ENCODE peak calls at places on chromosomes 1 and 21, in four cellular contexts. One of them, this sample, is unnamed.

GRCh38 chr1:61387829-61388228 is 305.5 kb downstream of the NFIA start:
- DNase-seq in OCI-LY7: no peak
- DNase-seq in neuronal stem cell: no peak
- DNase-seq in hepatocyte: no peak
- DNase-seq in this sample: no peak

GRCh38 chr1:48109390-48110009 is 112.3 kb upstream of the TRABD2B start:
- DNase-seq in neuronal stem cell: peak; percentile 51
- DNase-seq in OCI-LY7: peak; percentile 49
- DNase-seq in hepatocyte: peak; percentile 78
- DNase-seq in this sample: peak; percentile 23

GRCh38 chr1:2194319-2194897 is at the start of gene FAAP20:
- DNase-seq in neuronal stem cell: no peak
- DNase-seq in hepatocyte: peak; percentile 90
- DNase-seq in OCI-LY7: peak; percentile 82
- DNase-seq in this sample: peak; percentile 67

GRCh38 chr1:100622037-100622436 is 84.1 kb downstream of the GPR88 start:
- DNase-seq in OCI-LY7: no peak
- DNase-seq in hepatocyte: peak; percentile 36
- DNase-seq in neuronal stem cell: no peak
- DNase-seq in this sample: no peak

GRCh38 chr1:187624812-187625542 is 796.2 kb downstream of the PLA2G4A start:
- DNase-seq in hepatocyte: no peak
- DNase-seq in OCI-LY7: no peak
- DNase-seq in neuronal stem cell: no peak
- DNase-seq in this sample: peak; percentile 89

GRCh38 chr21:45455321-45456013 is 50.5 kb downstream of the COL18A1 start:
- DNase-seq in hepatocyte: no peak
- DNase-seq in neuronal stem cell: no peak
- DNase-seq in OCI-LY7: no peak
- DNase-seq in this sample: no peak

GRCh38 chr1:234886081-234886874 is 242.4 kb downstream of the TOMM20 start:
- DNase-seq in neuronal stem cell: no peak
- DNase-seq in hepatocyte: no peak
- DNase-seq in OCI-LY7: no peak
- DNase-seq in this sample: no peak

GRCh38 chr1:66331641-66332523 is 202.1 kb upstream of the SGIP1 start:
- DNase-seq in neuronal stem cell: peak; percentile 43
- DNase-seq in hepatocyte: peak; percentile 64
- DNase-seq in OCI-LY7: peak; percentile 61
- DNase-seq in this sample: peak; percentile 50

GRCh38 chr1:154716012-154716411 is 108.0 kb upstream of the ADAR start:
- DNase-seq in neuronal stem cell: no peak
- DNase-seq in hepatocyte: no peak
- DNase-seq in OCI-LY7: no peak
- DNase-seq in this sample: no peak

GRCh38 chr1:944341-945325 is 14.4 kb downstream of the NOC2L start:
- DNase-seq in hepatocyte: no peak
- DNase-seq in neuronal stem cell: no peak
- DNase-seq in OCI-LY7: no peak
- DNase-seq in this sample: no peak

GRCh38 chr1:226674892-226675719 is 64.0 kb downstream of the ITPKB start:
- DNase-seq in hepatocyte: no peak
- DNase-seq in neuronal stem cell: no peak
- DNase-seq in OCI-LY7: peak; percentile 97
- DNase-seq in this sample: no peak

GRCh38 chr21:44391345-44392091 is 38.1 kb downstream of the TRPM2 start:
- DNase-seq in neuronal stem cell: no peak
- DNase-seq in OCI-LY7: peak; percentile 18
- DNase-seq in hepatocyte: no peak
- DNase-seq in this sample: no peak

GRCh38 chr1:22323141-22323845 is 128.4 kb upstream of the ZBTB40 start:
- DNase-seq in hepatocyte: no peak
- DNase-seq in neuronal stem cell: no peak
- DNase-seq in OCI-LY7: no peak
- DNase-seq in this sample: no peak

GRCh38 chr1:93516164-93516563 is 68.2 kb downstream of the FNBP1L start:
- DNase-seq in neuronal stem cell: no peak
- DNase-seq in hepatocyte: no peak
- DNase-seq in OCI-LY7: no peak
- DNase-seq in this sample: no peak

GRCh38 chr1:111174070-111174469 is 26.4 kb downstream of the DENND2D start:
- DNase-seq in OCI-LY7: no peak
- DNase-seq in neuronal stem cell: no peak
- DNase-seq in hepatocyte: no peak
- DNase-seq in this sample: no peak

GRCh38 chr1:3132685-3133084 is 63.7 kb downstream of the PRDM16 start:
- DNase-seq in neuronal stem cell: no peak
- DNase-seq in hepatocyte: no peak
- DNase-seq in OCI-LY7: no peak
- DNase-seq in this sample: no peak

GRCh38 chr1:235999259-235999925 is 65.5 kb downstream of the NID1 start:
- DNase-seq in neuronal stem cell: no peak
- DNase-seq in OCI-LY7: no peak
- DNase-seq in hepatocyte: no peak
- DNase-seq in this sample: no peak

GRCh38 chr1:226601456-226601855 is 52.9 kb downstream of the STUM start:
- DNase-seq in OCI-LY7: no peak
- DNase-seq in hepatocyte: no peak
- DNase-seq in neuronal stem cell: no peak
- DNase-seq in this sample: no peak

GRCh38 chr1:181669209-181669608 is 185.9 kb downstream of the CACNA1E start:
- DNase-seq in neuronal stem cell: no peak
- DNase-seq in hepatocyte: no peak
- DNase-seq in OCI-LY7: no peak
- DNase-seq in this sample: no peak

GRCh38 chr1:24389231-24389678 is 24.3 kb downstream of the STPG1 start:
- DNase-seq in hepatocyte: no peak
- DNase-seq in neuronal stem cell: no peak
- DNase-seq in OCI-LY7: no peak
- DNase-seq in this sample: no peak

GRCh38 chr1:187051618-187052232 is 223.0 kb downstream of the PLA2G4A start:
- DNase-seq in neuronal stem cell: peak; percentile 42
- DNase-seq in OCI-LY7: peak; percentile 63
- DNase-seq in hepatocyte: peak; percentile 57
- DNase-seq in this sample: peak; percentile 52

GRCh38 chr1:193312432-193312831 is 126.0 kb upstream of the B3GALT2 start:
- DNase-seq in neuronal stem cell: no peak
- DNase-seq in OCI-LY7: no peak
- DNase-seq in hepatocyte: no peak
- DNase-seq in this sample: no peak

GRCh38 chr1:68330391-68330790 is 98.1 kb upstream of the WLS start:
- DNase-seq in hepatocyte: no peak
- DNase-seq in neuronal stem cell: no peak
- DNase-seq in OCI-LY7: no peak
- DNase-seq in this sample: no peak

GRCh38 chr1:111833334-111833733 is 77.6 kb downstream of the DDX20 start:
- DNase-seq in neuronal stem cell: peak; percentile 15
- DNase-seq in OCI-LY7: no peak
- DNase-seq in hepatocyte: peak; percentile 34
- DNase-seq in this sample: no peak

GRCh38 chr1:74780600-74780999 is 47.6 kb downstream of the TYW3 start:
- DNase-seq in neuronal stem cell: no peak
- DNase-seq in hepatocyte: no peak
- DNase-seq in OCI-LY7: no peak
- DNase-seq in this sample: no peak

GRCh38 chr1:169112241-169112640 is 5.8 kb downstream of the ATP1B1 start:
- DNase-seq in OCI-LY7: no peak
- DNase-seq in hepatocyte: no peak
- DNase-seq in neuronal stem cell: no peak
- DNase-seq in this sample: no peak

GRCh38 chr1:178768423-178768822 is 43.4 kb downstream of the RALGPS2 start:
- DNase-seq in hepatocyte: no peak
- DNase-seq in neuronal stem cell: peak; percentile 5
- DNase-seq in OCI-LY7: peak; percentile 46
- DNase-seq in this sample: peak; percentile 43

GRCh38 chr1:170261669-170262068 is 115.9 kb downstream of the NTMT2 start:
- DNase-seq in OCI-LY7: no peak
- DNase-seq in hepatocyte: no peak
- DNase-seq in neuronal stem cell: no peak
- DNase-seq in this sample: no peak

GRCh38 chr1:90127288-90127953 is 132.5 kb downstream of the ZNF326 start:
- DNase-seq in OCI-LY7: no peak
- DNase-seq in hepatocyte: no peak
- DNase-seq in neuronal stem cell: no peak
- DNase-seq in this sample: no peak

GRCh38 chr1:156656779-156657160 is 14.9 kb downstream of the BCAN start:
- DNase-seq in hepatocyte: peak; percentile 60
- DNase-seq in neuronal stem cell: no peak
- DNase-seq in OCI-LY7: no peak
- DNase-seq in this sample: no peak

GRCh38 chr1:116962976-116963639 is 38.5 kb upstream of the CD101 start:
- DNase-seq in neuronal stem cell: no peak
- DNase-seq in OCI-LY7: no peak
- DNase-seq in hepatocyte: no peak
- DNase-seq in this sample: no peak

GRCh38 chr1:29362764-29363163 is 126.4 kb downstream of the PTPRU start:
- DNase-seq in hepatocyte: no peak
- DNase-seq in OCI-LY7: no peak
- DNase-seq in neuronal stem cell: no peak
- DNase-seq in this sample: no peak

GRCh38 chr1:247164694-247165093 is 7.1 kb downstream of the ZNF124 start:
- DNase-seq in hepatocyte: no peak
- DNase-seq in neuronal stem cell: no peak
- DNase-seq in OCI-LY7: no peak
- DNase-seq in this sample: no peak
- H3K9me3 ChIP-seq in hepatocyte: peaks cover 53% of the 10 kb centered on the region
- H3K9me3 ChIP-seq in neuronal stem cell: peaks cover 93% of the 10 kb centered on the region
- H3K9me3 ChIP-seq in OCI-LY7: peaks cover 80% of the 10 kb centered on the region
- H3K9me3 ChIP-seq in this sample: peaks cover 46% of the 10 kb centered on the region

GRCh38 chr21:8991088-8991907 is 1530.1 kb upstream of the TPTE start:
- DNase-seq in hepatocyte: no peak
- DNase-seq in neuronal stem cell: no peak
- DNase-seq in OCI-LY7: no peak
- DNase-seq in this sample: no peak
- H3K9me3 ChIP-seq in hepatocyte: peaks cover 24% of the 10 kb centered on the region
- H3K9me3 ChIP-seq in neuronal stem cell: no peaks in the 10 kb centered on the region
- H3K9me3 ChIP-seq in OCI-LY7: peaks cover 45% of the 10 kb centered on the region
- H3K9me3 ChIP-seq in this sample: peaks cover 30% of the 10 kb centered on the region

GRCh38 chr21:46635324-46636180 is at the start of gene PRMT2:
- DNase-seq in neuronal stem cell: peak; percentile 97
- DNase-seq in hepatocyte: peak; percentile 99
- DNase-seq in OCI-LY7: peak; percentile 97
- DNase-seq in this sample: peak; percentile 90

GRCh38 chr21:46634427-46634826 is 1.0 kb upstream of the PRMT2 start:
- DNase-seq in hepatocyte: no peak
- DNase-seq in OCI-LY7: no peak
- DNase-seq in neuronal stem cell: no peak
- DNase-seq in this sample: no peak

GRCh38 chr21:46633561-46633960 is 1.9 kb upstream of the PRMT2 start:
- DNase-seq in OCI-LY7: no peak
- DNase-seq in neuronal stem cell: no peak
- DNase-seq in hepatocyte: no peak
- DNase-seq in this sample: no peak

GRCh38 chr21:46636181-46636512 is 673 bp downstream of the PRMT2 start:
- DNase-seq in OCI-LY7: no peak
- DNase-seq in hepatocyte: no peak
- DNase-seq in neuronal stem cell: no peak
- DNase-seq in this sample: no peak

GRCh38 chr21:46634966-46635323 is 529 bp upstream of the PRMT2 start:
- DNase-seq in hepatocyte: peak; percentile 89
- DNase-seq in OCI-LY7: peak; percentile 69
- DNase-seq in neuronal stem cell: peak; percentile 74
- DNase-seq in this sample: peak; percentile 16
- H3K9me3 ChIP-seq in hepatocyte: no peaks in the 10 kb centered on the region
- H3K9me3 ChIP-seq in OCI-LY7: no peaks in the 10 kb centered on the region
- H3K9me3 ChIP-seq in neuronal stem cell: peaks cover 1% of the 10 kb centered on the region
- H3K9me3 ChIP-seq in this sample: no peaks in the 10 kb centered on the region

GRCh38 chr1:49408346-49408745 is 615.4 kb downstream of the AGBL4 start:
- DNase-seq in OCI-LY7: no peak
- DNase-seq in neuronal stem cell: no peak
- DNase-seq in hepatocyte: no peak
- DNase-seq in this sample: no peak
- H3K9me3 ChIP-seq in OCI-LY7: no peaks in the 10 kb centered on the region
- H3K9me3 ChIP-seq in neuronal stem cell: no peaks in the 10 kb centered on the region
- H3K9me3 ChIP-seq in hepatocyte: no peaks in the 10 kb centered on the region
- H3K9me3 ChIP-seq in this sample: no peaks in the 10 kb centered on the region

GRCh38 chr21:34143783-34144182 is 70.4 kb downstream of the MRPS6 start:
- DNase-seq in OCI-LY7: no peak
- DNase-seq in neuronal stem cell: no peak
- DNase-seq in hepatocyte: no peak
- DNase-seq in this sample: no peak

GRCh38 chr21:34144224-34144623 is 70.8 kb downstream of the MRPS6 start:
- DNase-seq in hepatocyte: no peak
- DNase-seq in neuronal stem cell: no peak
- DNase-seq in OCI-LY7: no peak
- DNase-seq in this sample: no peak

GRCh38 chr21:34147835-34148804 is 74.7 kb downstream of the MRPS6 start:
- DNase-seq in OCI-LY7: no peak
- DNase-seq in hepatocyte: no peak
- DNase-seq in neuronal stem cell: no peak
- DNase-seq in this sample: no peak

GRCh38 chr21:34152500-34152899 is 79.1 kb downstream of the MRPS6 start:
- DNase-seq in neuronal stem cell: no peak
- DNase-seq in hepatocyte: no peak
- DNase-seq in OCI-LY7: no peak
- DNase-seq in this sample: no peak

DNA sequence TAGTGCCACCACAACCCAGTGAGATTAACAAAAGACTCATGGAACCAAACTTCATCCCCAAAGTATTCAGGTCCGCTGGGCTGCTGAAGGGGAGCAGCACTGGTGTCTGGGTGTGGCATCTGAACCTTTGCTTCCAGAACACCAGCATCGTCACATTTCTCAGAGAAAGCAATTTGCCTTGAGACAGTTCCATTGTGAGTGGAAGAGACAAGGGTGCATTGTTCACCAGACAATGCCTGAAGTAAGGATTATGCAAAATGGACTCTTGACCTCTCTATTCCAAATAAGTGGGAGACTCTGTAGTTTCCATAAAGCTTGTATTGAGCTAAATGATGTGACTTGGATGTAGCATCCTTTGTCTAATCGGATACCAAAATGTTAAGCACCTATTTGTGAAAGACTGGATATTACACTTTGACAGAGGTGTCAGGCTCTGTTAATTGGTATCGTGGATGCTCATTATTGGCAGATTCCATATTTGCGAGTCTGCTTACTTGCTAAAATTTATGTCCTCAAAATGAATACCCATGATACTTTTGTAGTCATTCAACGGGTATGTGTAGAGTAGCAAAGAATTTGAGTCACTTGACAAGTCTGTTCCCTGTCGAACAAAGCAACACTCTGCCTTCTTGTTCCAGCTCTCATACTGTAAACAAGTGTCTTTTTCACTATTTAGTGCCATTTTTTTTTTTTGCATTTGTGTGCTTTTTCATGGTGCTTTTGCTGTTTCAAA is 75.6 kb downstream of the MRPS6 start:
- DNase-seq in OCI-LY7: no peak
- DNase-seq in hepatocyte: no peak
- DNase-seq in neuronal stem cell: no peak
- DNase-seq in this sample: peak; percentile 65
- H3K9me3 ChIP-seq in OCI-LY7: no peaks in the 10 kb centered on the region
- H3K9me3 ChIP-seq in hepatocyte: no peaks in the 10 kb centered on the region
- H3K9me3 ChIP-seq in neuronal stem cell: peaks cover 18% of the 10 kb centered on the region
- H3K9me3 ChIP-seq in this sample: peaks cover 15% of the 10 kb centered on the region

GRCh38 chr1:180382326-180383115 is 119.9 kb downstream of the ACBD6 start:
- DNase-seq in hepatocyte: no peak
- DNase-seq in OCI-LY7: no peak
- DNase-seq in neuronal stem cell: no peak
- DNase-seq in this sample: no peak
- H3K9me3 ChIP-seq in hepatocyte: peaks cover 37% of the 10 kb centered on the region
- H3K9me3 ChIP-seq in OCI-LY7: peaks cover 47% of the 10 kb centered on the region
- H3K9me3 ChIP-seq in neuronal stem cell: peaks cover 39% of the 10 kb centered on the region
- H3K9me3 ChIP-seq in this sample: peaks cover 10% of the 10 kb centered on the region

This sample was measured in HAP-1.